ENCODE peak calls at places on chromosomes 11 and 22, in eight cellular contexts. H, J, R, P, G, B, X and C are unnamed samples.

GRCh38 chr22:31938258-31938657 is 6.1 kb upstream of the YWHAH start:
- DNase-seq in H (no peak), J (no peak), R (no peak), P (no peak), G (no peak), B (no peak), X (no peak), C (no peak)

GRCh38 chr11:82507288-82507687 is 226.4 kb downstream of the FAM181B start:
- DNase-seq in H (no peak), J (no peak), R (no peak), P (no peak), G (no peak), B (no peak), X (no peak), C (no peak)

GRCh38 chr11:33769542-33769941 is 4.8 kb downstream of the FBXO3 start:
- DNase-seq in H (no peak), J (no peak), R (no peak), P (no peak), G (no peak), B (no peak), X (no peak), C (no peak)

GRCh38 chr11:64652586-64653387 is 61.8 kb downstream of the SLC22A12 start:
- DNase-seq in H (peak), J (peak), R (no peak), P (peak), G (peak), B (peak), X (peak), C (peak)

GRCh38 chr11:104625246-104625645 is 273.0 kb downstream of the CASP12 start:
- DNase-seq in H (no peak), J (no peak), R (no peak), P (no peak), G (no peak), B (no peak), X (peak), C (no peak)

GRCh38 chr11:62678433-62678769 is 472 bp downstream of the UBXN1 start:
- DNase-seq in H (no peak), J (no peak), R (no peak), P (no peak), G (no peak), B (no peak), X (no peak), C (no peak)

GRCh38 chr11:64245401-64245796 is 1.3 kb downstream of the PPP1R14B start:
- DNase-seq in H (no peak), J (no peak), R (no peak), P (no peak), G (no peak), B (peak), X (no peak), C (no peak)

GRCh38 chr11:125378083-125378482 is 118.0 kb downstream of the FEZ1 start:
- DNase-seq in H (no peak), J (no peak), R (no peak), P (no peak), G (no peak), B (no peak), X (no peak), C (no peak)

GRCh38 chr22:20324139-20324516 is 4.3 kb upstream of the DGCR6L start:
- DNase-seq in H (no peak), J (no peak), R (no peak), P (no peak), G (no peak), B (no peak), X (no peak), C (peak)

GRCh38 chr22:31639640-31640039 is 22.4 kb downstream of the PISD start:
- DNase-seq in H (no peak), J (no peak), R (no peak), P (no peak), G (no peak), B (no peak), X (no peak), C (no peak)

GRCh38 chr11:76459846-76460245 is 15.0 kb downstream of the EMSY start:
- DNase-seq in H (no peak), J (no peak), R (no peak), P (no peak), G (no peak), B (no peak), X (peak), C (no peak)